ENCODE peak calls at places on chromosomes 4 and X, in nine cellular contexts. U, S, A, C, Y, H, I, F and Z are unnamed samples.

GRCh38 chr4:156321203-156321602 is 367.5 kb upstream of the CTSO start:
- DNase-seq in U (peak), S (peak), A (no peak), C (peak), Y (no peak), H (peak), I (no peak), F (no peak), Z (peak)

GRCh38 chr4:15656038-15656470 is 897 bp upstream of the FBXL5 start:
- DNase-seq in U (no peak), S (peak), A (no peak), C (peak), Y (no peak), H (peak), I (no peak), F (no peak), Z (peak)

GRCh38 chr4:26753642-26754041 is 107.0 kb upstream of the STIM2 start:
- DNase-seq in U (peak), S (peak), A (no peak), C (peak), Y (no peak), H (peak), I (no peak), F (no peak), Z (peak)

GRCh38 chr4:103095080-103095479 is 4.6 kb downstream of the BDH2 start:
- DNase-seq in U (no peak), S (no peak), A (no peak), C (no peak), Y (no peak), H (no peak), I (no peak), F (no peak), Z (no peak)

GRCh38 chrX:113868169-113868568 is 715.7 kb upstream of the HTR2C start:
- DNase-seq in U (no peak), S (peak), A (no peak), C (peak), Y (no peak), H (peak), I (no peak), F (no peak), Z (no peak)

GRCh38 chr4:472881-473574 is 25.9 kb downstream of the ZNF721 start:
- DNase-seq in U (no peak), S (peak), A (peak), C (peak), Y (no peak), H (peak), I (peak), F (peak), Z (peak)

GRCh38 chrX:72358313-72358712 is 52.6 kb upstream of the CITED1 start:
- DNase-seq in U (no peak), S (peak), A (no peak), C (peak), Y (no peak), H (peak), I (peak), F (no peak), Z (peak)

GRCh38 chr4:185470503-185471195 is 884 bp downstream of the CCDC110 start:
- DNase-seq in U (no peak), S (peak), A (peak), C (peak), Y (peak), H (peak), I (no peak), F (no peak), Z (peak)

GRCh38 chr4:87856816-87857215 is 24.0 kb downstream of the MEPE start:
- DNase-seq in U (no peak), S (no peak), A (no peak), C (peak), Y (no peak), H (no peak), I (no peak), F (no peak), Z (peak)

GRCh38 chr4:155667538-155668511 is 1.2 kb downstream of the GUCY1A1 start:
- DNase-seq in U (no peak), S (peak), A (peak), C (peak), Y (peak), H (peak), I (peak), F (peak), Z (peak)

GRCh38 chr4:189090174-189090814 is 850.4 kb upstream of the FRG1 start:
- DNase-seq in U (no peak), S (no peak), A (peak), C (no peak), Y (no peak), H (peak), I (peak), F (peak), Z (peak)

GRCh38 chrX:101931104-101931493 is 728 bp downstream of the ZMAT1 start:
- DNase-seq in U (no peak), S (no peak), A (peak), C (no peak), Y (no peak), H (no peak), I (no peak), F (no peak), Z (no peak)

GRCh38 chr4:85707591-85707990 is 232.6 kb downstream of the ARHGAP24 start:
- DNase-seq in U (no peak), S (peak), A (no peak), C (no peak), Y (no peak), H (no peak), I (peak), F (no peak), Z (no peak)

GRCh38 chr4:32775049-32775448 is 2054.9 kb downstream of the PCDH7 start:
- DNase-seq in U (no peak), S (peak), A (peak), C (peak), Y (no peak), H (peak), I (peak), F (no peak), Z (peak)

GRCh38 chr4:128528793-128529553 is 241.4 kb upstream of the PGRMC2 start:
- DNase-seq in U (peak), S (peak), A (peak), C (peak), Y (no peak), H (peak), I (peak), F (no peak), Z (peak)

GRCh38 chrX:136266828-136267227 is 15.6 kb upstream of the MAP7D3 start:
- DNase-seq in U (no peak), S (no peak), A (no peak), C (no peak), Y (no peak), H (no peak), I (no peak), F (no peak), Z (no peak)

GRCh38 chrX:131734621-131735020 is 190.7 kb downstream of the OR13H1 start:
- DNase-seq in U (peak), S (no peak), A (no peak), C (peak), Y (no peak), H (no peak), I (peak), F (no peak), Z (no peak)

GRCh38 chr4:140802591-140802990 is 46.4 kb upstream of the TBC1D9 start:
- DNase-seq in U (no peak), S (no peak), A (no peak), C (no peak), Y (no peak), H (no peak), I (no peak), F (no peak), Z (no peak)

GRCh38 chr4:79977131-79977840 is 95.7 kb downstream of the ANTXR2 start:
- DNase-seq in U (no peak), S (no peak), A (no peak), C (no peak), Y (no peak), H (no peak), I (no peak), F (no peak), Z (peak)

GRCh38 chr4:137370206-137370633 is 162.1 kb downstream of the PCDH18 start:
- DNase-seq in U (no peak), S (peak), A (no peak), C (peak), Y (no peak), H (peak), I (peak), F (no peak), Z (peak)

GRCh38 chrX:23392195-23392594 is 57.5 kb downstream of the PTCHD1 start:
- DNase-seq in U (no peak), S (no peak), A (no peak), C (no peak), Y (no peak), H (no peak), I (no peak), F (no peak), Z (no peak)

GRCh38 chrX:1327651-1328304 is 8.8 kb upstream of the IL3RA start:
- DNase-seq in U (no peak), S (no peak), A (no peak), C (no peak), Y (no peak), H (no peak), I (no peak), F (no peak), Z (no peak)

GRCh38 chrX:107549504-107549903 is 78.8 kb upstream of the PRPS1 start:
- DNase-seq in U (no peak), S (no peak), A (no peak), C (no peak), Y (no peak), H (no peak), I (no peak), F (no peak), Z (no peak)

GRCh38 chr4:153464068-153464467 is 2.1 kb upstream of the TMEM131L start:
- DNase-seq in U (no peak), S (no peak), A (no peak), C (peak), Y (no peak), H (no peak), I (no peak), F (no peak), Z (no peak)

GRCh38 chr4:5168891-5169290 is 117.6 kb downstream of the STK32B start:
- DNase-seq in U (no peak), S (no peak), A (no peak), C (no peak), Y (no peak), H (no peak), I (no peak), F (no peak), Z (no peak)

GRCh38 chr4:151408630-151409469 is at the start of gene FHIP1A:
- DNase-seq in U (no peak), S (peak), A (peak), C (peak), Y (peak), H (peak), I (peak), F (peak), Z (peak)

GRCh38 chrX:115606861-115607260 is 45.9 kb downstream of the PLS3 start:
- DNase-seq in U (no peak), S (no peak), A (no peak), C (no peak), Y (no peak), H (no peak), I (no peak), F (no peak), Z (no peak)

GRCh38 chrX:47540754-47541538 is 20.1 kb upstream of the ARAF start:
- DNase-seq in U (peak), S (peak), A (peak), C (peak), Y (peak), H (peak), I (peak), F (peak), Z (peak)

GRCh38 chrX:120281021-120281624 is 30.1 kb downstream of the TMEM255A start:
- DNase-seq in U (no peak), S (no peak), A (no peak), C (no peak), Y (no peak), H (no peak), I (no peak), F (no peak), Z (no peak)

GRCh38 chrX:19514791-19515614 is at the start of gene MAP3K15:
- DNase-seq in U (no peak), S (peak), A (peak), C (peak), Y (peak), H (peak), I (no peak), F (peak), Z (no peak)

GRCh38 chr4:95549246-95550138 is 719 bp upstream of the UNC5C start:
- DNase-seq in U (no peak), S (peak), A (peak), C (peak), Y (peak), H (peak), I (peak), F (peak), Z (peak)

GRCh38 chrX:15055146-15055930 is 182.1 kb downstream of the MOSPD2 start:
- DNase-seq in U (peak), S (no peak), A (no peak), C (peak), Y (no peak), H (no peak), I (no peak), F (no peak), Z (peak)

GRCh38 chrX:151680805-151681204 is 14.5 kb upstream of the PRRG3 start:
- DNase-seq in U (no peak), S (peak), A (peak), C (no peak), Y (peak), H (peak), I (peak), F (peak), Z (peak)

GRCh38 chr4:25970691-25971427 is 56.8 kb downstream of the SMIM20 start:
- DNase-seq in U (no peak), S (peak), A (no peak), C (peak), Y (no peak), H (peak), I (no peak), F (no peak), Z (peak)

GRCh38 chr4:173489514-173489913 is 40.5 kb downstream of the HAND2 start:
- DNase-seq in U (peak), S (peak), A (no peak), C (peak), Y (no peak), H (peak), I (peak), F (no peak), Z (peak)

GRCh38 chrX:101191217-101191750 is 28.3 kb upstream of the DRP2 start:
- DNase-seq in U (no peak), S (peak), A (no peak), C (peak), Y (peak), H (peak), I (no peak), F (peak), Z (no peak)

GRCh38 chrX:108097380-108097779 is 5.8 kb downstream of the ATG4A start:
- DNase-seq in U (no peak), S (no peak), A (no peak), C (peak), Y (no peak), H (no peak), I (no peak), F (no peak), Z (no peak)

GRCh38 chr4:58962424-58962823 is 1852.2 kb upstream of the IGFBP7 start:
- DNase-seq in U (no peak), S (no peak), A (no peak), C (no peak), Y (no peak), H (no peak), I (no peak), F (no peak), Z (no peak)

GRCh38 chr4:169372791-169373190 is 102.0 kb upstream of the SH3RF1 start:
- DNase-seq in U (no peak), S (no peak), A (no peak), C (no peak), Y (no peak), H (no peak), I (no peak), F (no peak), Z (no peak)

GRCh38 chr4:121764303-121764701 is 662 bp downstream of the SMIM43 start:
- DNase-seq in U (no peak), S (no peak), A (no peak), C (no peak), Y (no peak), H (no peak), I (no peak), F (no peak), Z (no peak)

DNA sequence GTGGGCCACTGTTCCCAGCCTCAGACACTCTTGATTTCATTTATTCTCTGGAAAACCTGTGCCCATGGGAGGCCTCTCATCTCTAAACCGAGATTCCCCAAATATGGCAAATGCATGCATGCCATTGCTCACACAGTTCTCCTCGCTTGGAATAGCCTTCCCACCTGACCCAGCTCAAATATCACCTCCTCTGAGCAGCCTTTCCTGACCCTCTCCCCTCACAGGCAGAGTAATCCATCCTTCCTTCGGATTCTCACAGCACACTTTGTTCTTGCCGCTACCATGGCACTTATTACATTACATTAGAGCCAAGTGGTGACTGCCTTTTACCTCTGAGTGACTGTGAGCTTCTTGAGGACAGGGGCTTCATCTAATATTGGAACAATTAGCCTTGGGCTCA is 209.5 kb downstream of the HS6ST2 start:
- DNase-seq in U (no peak), S (no peak), A (no peak), C (no peak), Y (no peak), H (no peak), I (no peak), F (no peak), Z (no peak)
- TF ChIP-seq CTCF in U (no peak), S (no peak), A (no peak), C (no peak), Y (no peak), H (no peak), I (no peak), F (no peak), Z (no peak)

DNA sequence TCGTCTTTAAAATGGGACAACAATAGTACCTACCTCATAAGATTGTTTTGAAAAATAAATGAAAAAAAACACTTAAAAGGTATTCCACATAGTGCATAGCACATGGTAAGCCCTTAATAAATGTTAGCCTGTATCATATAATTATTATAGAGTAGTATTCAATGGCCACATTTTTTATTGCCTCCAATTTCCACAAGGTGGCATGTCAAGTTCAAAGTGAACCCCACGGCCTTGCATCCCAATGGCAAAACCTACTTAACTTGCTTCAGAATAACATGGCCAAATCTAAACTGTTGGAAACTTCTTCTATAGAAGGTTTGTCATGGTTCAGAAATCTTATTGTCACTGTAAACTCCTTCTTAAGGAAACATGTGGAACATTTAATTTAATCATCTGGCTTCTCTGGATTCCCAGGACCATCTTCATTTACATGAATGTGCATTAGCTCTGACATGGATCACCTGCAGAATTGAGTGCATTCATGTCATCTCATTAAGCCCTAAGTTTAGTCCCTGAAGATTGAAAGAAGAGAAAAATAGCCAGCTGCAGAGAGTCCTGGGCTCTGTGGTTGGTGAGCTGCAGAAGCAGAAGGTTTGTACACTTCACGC is 60.9 kb downstream of the ANXA3 start:
- DNase-seq in U (no peak), S (peak), A (peak), C (peak), Y (no peak), H (peak), I (peak), F (no peak), Z (peak)
- TF ChIP-seq CTCF in U (peak), S (peak), A (peak), C (peak), Y (peak), H (peak), I (peak), F (peak), Z (peak)

GRCh38 chr4:6941796-6942195 is 32.2 kb downstream of the TBC1D14 start:
- DNase-seq in U (no peak), S (no peak), A (no peak), C (no peak), Y (no peak), H (no peak), I (peak), F (no peak), Z (no peak)
- TF ChIP-seq CTCF in U (no peak), S (no peak), A (no peak), C (no peak), Y (no peak), H (no peak), I (no peak), F (no peak), Z (no peak)

GRCh38 chrX:34632404-34632803 is 24.7 kb downstream of the TMEM47 start:
- DNase-seq in U (no peak), S (peak), A (no peak), C (no peak), Y (no peak), H (peak), I (no peak), F (no peak), Z (peak)

GRCh38 chrX:34642849-34643248 is 14.2 kb downstream of the TMEM47 start:
- DNase-seq in U (no peak), S (no peak), A (no peak), C (no peak), Y (no peak), H (no peak), I (no peak), F (no peak), Z (no peak)

GRCh38 chrX:34638116-34638515 is 19.0 kb downstream of the TMEM47 start:
- DNase-seq in U (no peak), S (peak), A (peak), C (peak), Y (no peak), H (peak), I (peak), F (peak), Z (peak)
- TF ChIP-seq CTCF in U (peak), S (peak), A (peak), C (peak), Y (peak), H (peak), I (peak), F (peak), Z (peak)

DNA sequence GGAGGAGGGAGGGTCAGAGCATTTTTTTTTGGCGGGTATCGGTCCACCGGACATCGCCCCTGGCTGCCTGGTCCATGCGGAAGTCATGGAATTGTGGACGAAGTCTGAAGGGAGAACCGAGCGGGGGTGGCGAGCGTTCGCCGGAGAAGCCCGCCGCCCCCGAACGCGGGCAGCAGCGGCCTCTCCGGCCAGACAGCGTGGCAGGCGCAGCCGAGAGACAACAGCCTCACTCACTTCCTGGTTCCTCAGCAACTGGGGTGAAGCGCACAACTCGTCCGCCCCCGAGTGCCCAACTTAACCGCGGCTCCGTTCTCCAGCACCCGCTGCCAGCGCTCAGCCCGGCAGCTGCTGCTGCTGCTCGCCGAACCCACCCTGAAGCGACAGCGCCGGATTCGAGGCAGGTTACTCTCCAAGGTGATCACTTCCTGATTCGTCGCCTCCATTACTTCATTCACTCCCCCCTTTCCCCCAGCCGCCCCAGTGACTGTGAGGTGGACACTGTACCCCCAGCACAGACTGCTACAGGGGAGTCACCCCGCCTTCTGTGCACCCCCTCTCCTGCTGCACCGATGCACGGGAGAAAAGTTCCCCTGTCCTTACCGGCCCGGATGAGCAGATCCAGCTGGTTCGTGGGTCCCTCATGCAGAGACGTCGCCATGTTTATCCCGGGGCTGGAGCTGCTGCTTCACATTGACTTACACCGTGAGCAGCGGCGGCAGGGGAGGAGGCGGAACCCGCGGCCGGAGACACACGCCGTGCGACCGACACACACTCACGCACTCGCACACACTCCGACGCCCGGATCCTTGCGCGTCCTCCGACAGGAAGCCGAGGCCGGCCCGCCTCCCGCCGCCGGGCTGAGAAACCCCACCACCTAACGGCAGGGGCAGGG is 68.2 kb downstream of the NOCT start:
- DNase-seq in U (peak), S (peak), A (peak), C (peak), Y (peak), H (peak), I (peak), F (peak), Z (peak)
- TF ChIP-seq CTCF in U (peak), S (peak), A (no peak), C (peak), Y (peak), H (peak), I (no peak), F (peak), Z (peak)